ENCODE peak calls at places on chromosomes 6 and 20, in seven cellular contexts. O is uterus; W is fibroblast of villous mesenchyme; F is cerebellar cortex; E is cardiac fibroblast; T is HTR-8/SVneo; P is CD4-positive, alpha-beta memory T cell. U is an unnamed sample.

GRCh38 chr6:6191909-6192308 is 128.6 kb downstream of the F13A1 start:
- DNase-seq in O (no peak), W (no peak), F (no peak), E (no peak), T (no peak), P (no peak), U (no peak)

GRCh38 chr6:135521431-135521830 is 23.9 kb upstream of the AHI1 start:
- DNase-seq in O (no peak), W (peak), F (no peak), E (peak), T (no peak), P (no peak), U (no peak)

GRCh38 chr6:72816022-72816421 is 194.2 kb downstream of the KCNQ5 start:
- DNase-seq in O (no peak), W (no peak), F (no peak), E (no peak), T (no peak), P (no peak), U (no peak)

GRCh38 chr6:37485259-37485658 is 14.4 kb downstream of the CCDC167 start:
- DNase-seq in O (no peak), W (no peak), F (peak), E (no peak), T (no peak), P (no peak), U (no peak)

GRCh38 chr6:106608080-106608668 is 21.1 kb downstream of the RTN4IP1 start:
- DNase-seq in O (no peak), W (peak), F (peak), E (peak), T (peak), P (peak), U (peak)

GRCh38 chr20:43838703-43839060 is 76.0 kb upstream of the TOX2 start:
- DNase-seq in O (no peak), W (no peak), F (no peak), E (no peak), T (no peak), P (no peak), U (no peak)

GRCh38 chr20:62159052-62159451 is 15.5 kb downstream of the SS18L1 start:
- DNase-seq in O (no peak), W (no peak), F (no peak), E (no peak), T (no peak), P (no peak), U (no peak)

GRCh38 chr20:32742322-32743236 is 688 bp downstream of the COMMD7 start:
- DNase-seq in O (peak), W (no peak), F (peak), E (no peak), T (no peak), P (no peak), U (peak)

GRCh38 chr20:55580475-55580874 is 424.8 kb downstream of the CBLN4 start:
- DNase-seq in O (no peak), W (no peak), F (no peak), E (no peak), T (no peak), P (no peak), U (no peak)

GRCh38 chr20:62060631-62061541 is 4.8 kb downstream of the TAF4 start:
- DNase-seq in O (no peak), W (no peak), F (no peak), E (no peak), T (no peak), P (no peak), U (no peak)

GRCh38 chr6:142537612-142538478 is 236.0 kb downstream of the ADGRG6 start:
- DNase-seq in O (no peak), W (peak), F (peak), E (peak), T (peak), P (no peak), U (no peak)

GRCh38 chr6:48567016-48567415 is 456.0 kb upstream of the PTCHD4 start:
- DNase-seq in O (no peak), W (no peak), F (no peak), E (peak), T (no peak), P (no peak), U (no peak)

GRCh38 chr6:31140643-31141042 is 1.8 kb upstream of the PSORS1C2 start:
- DNase-seq in O (no peak), W (no peak), F (no peak), E (no peak), T (no peak), P (no peak), U (no peak)

GRCh38 chr6:409370-409972 is 17.9 kb downstream of the IRF4 start:
- DNase-seq in O (no peak), W (no peak), F (no peak), E (no peak), T (no peak), P (no peak), U (no peak)

GRCh38 chr20:25464501-25465204 is 57.2 kb downstream of the GINS1 start:
- DNase-seq in O (no peak), W (peak), F (no peak), E (no peak), T (no peak), P (no peak), U (no peak)

GRCh38 chr20:44737116-44737515 is 8.5 kb upstream of the KCNK15 start:
- DNase-seq in O (no peak), W (no peak), F (no peak), E (no peak), T (no peak), P (no peak), U (no peak)

GRCh38 chr6:168161371-168161750 is 82.3 kb upstream of the FRMD1 start:
- DNase-seq in O (no peak), W (no peak), F (no peak), E (no peak), T (no peak), P (no peak), U (no peak)

GRCh38 chr6:138572200-138572875 is 73.0 kb upstream of the NHSL1 start:
- DNase-seq in O (peak), W (peak), F (peak), E (peak), T (peak), P (no peak), U (no peak)

GRCh38 chr20:21389368-21389767 is 8.0 kb downstream of the NKX2-4 start:
- DNase-seq in O (no peak), W (peak), F (no peak), E (no peak), T (no peak), P (no peak), U (no peak)

GRCh38 chr6:168060521-168060931 is 18.5 kb downstream of the FRMD1 start:
- DNase-seq in O (peak), W (peak), F (peak), E (peak), T (peak), P (no peak), U (no peak)

GRCh38 chr20:45059022-45059728 is 41.8 kb downstream of the KCNS1 start:
- DNase-seq in O (no peak), W (peak), F (no peak), E (peak), T (no peak), P (no peak), U (no peak)

GRCh38 chr6:150491131-150491795 is 108.4 kb upstream of the PLEKHG1 start:
- DNase-seq in O (no peak), W (no peak), F (no peak), E (peak), T (no peak), P (peak), U (peak)

GRCh38 chr20:10288954-10289646 is 70.5 kb downstream of the SNAP25 start:
- DNase-seq in O (no peak), W (no peak), F (no peak), E (no peak), T (no peak), P (no peak), U (no peak)

GRCh38 chr6:30886897-30887255 is 2.6 kb downstream of the DDR1 start:
- DNase-seq in O (no peak), W (no peak), F (no peak), E (no peak), T (no peak), P (no peak), U (no peak)

GRCh38 chr6:29737707-29738630 is 14.7 kb downstream of the HLA-F start:
- DNase-seq in O (peak), W (peak), F (peak), E (peak), T (peak), P (peak), U (peak)

GRCh38 chr20:47568019-47568418 is 66.3 kb downstream of the NCOA3 start:
- DNase-seq in O (no peak), W (peak), F (no peak), E (peak), T (peak), P (no peak), U (no peak)

GRCh38 chr20:36228809-36229208 is 7.5 kb upstream of the AAR2 start:
- DNase-seq in O (no peak), W (no peak), F (no peak), E (no peak), T (no peak), P (no peak), U (no peak)

GRCh38 chr6:143598466-143599080 is 79.2 kb upstream of the PHACTR2 start:
- DNase-seq in O (no peak), W (peak), F (no peak), E (no peak), T (no peak), P (peak), U (peak)

GRCh38 chr6:166707045-166707444 is 80.0 kb upstream of the RPS6KA2 start:
- DNase-seq in O (no peak), W (peak), F (peak), E (peak), T (no peak), P (no peak), U (peak)

GRCh38 chr6:73665686-73666319 is 12.0 kb upstream of the SLC17A5 start:
- DNase-seq in O (no peak), W (no peak), F (no peak), E (peak), T (no peak), P (no peak), U (peak)

GRCh38 chr20:2701671-2702081 is 9.1 kb downstream of the EBF4 start:
- DNase-seq in O (no peak), W (no peak), F (no peak), E (no peak), T (no peak), P (no peak), U (no peak)

GRCh38 chr6:89436226-89436625 is 3.3 kb downstream of the ANKRD6 start:
- DNase-seq in O (no peak), W (no peak), F (no peak), E (no peak), T (no peak), P (no peak), U (no peak)

GRCh38 chr6:44051516-44051915 is 75.7 kb downstream of the MRPL14 start:
- DNase-seq in O (peak), W (peak), F (no peak), E (peak), T (no peak), P (no peak), U (no peak)

GRCh38 chr6:4549556-4550226 is 226.5 kb upstream of the CDYL start:
- DNase-seq in O (no peak), W (no peak), F (no peak), E (no peak), T (no peak), P (no peak), U (no peak)

GRCh38 chr20:41365785-41366545 is 653 bp downstream of the EMILIN3 start:
- DNase-seq in O (no peak), W (no peak), F (no peak), E (no peak), T (no peak), P (no peak), U (no peak)

U was measured in CD4-positive, CD25-positive, alpha-beta regulatory T cell.